ENCODE peak calls at places on chromosomes 12 and 14, in four cellular contexts. G, K, O and C are unnamed samples.

GRCh38 chr12:503111-503761 is 43.5 kb downstream of the B4GALNT3 start:
- DNase-seq in G (no peak), K (no peak), O (peak; percentile 8), C (peak; percentile 95)

GRCh38 chr14:53880761-53881160 is 75.9 kb downstream of the BMP4 start:
- DNase-seq in G (no peak), O (no peak), K (no peak), C (no peak)

GRCh38 chr14:96574171-96574632 is 72.0 kb downstream of the PAPOLA start:
- DNase-seq in K (no peak), O (no peak), G (no peak), C (no peak)

GRCh38 chr12:116863275-116863767 is 17.9 kb downstream of the HRK start:
- DNase-seq in K (no peak), O (peak; percentile 51), G (no peak), C (no peak)

GRCh38 chr12:989751-990278 is 1.2 kb upstream of the ERC1 start:
- DNase-seq in O (peak; percentile 81), G (peak; percentile 21), K (no peak), C (peak; percentile 55)

GRCh38 chr12:101257357-101257756 is 22.5 kb upstream of the UTP20 start:
- DNase-seq in K (no peak), O (no peak), G (no peak), C (no peak)

GRCh38 chr12:1443421-1444141 is 150.8 kb downstream of the FBXL14 start:
- DNase-seq in K (no peak), O (peak; percentile 96), G (no peak), C (no peak)

GRCh38 chr14:25041898-25042297 is 8.0 kb downstream of the STXBP6 start:
- DNase-seq in K (no peak), G (no peak), O (peak; percentile 13), C (no peak)

GRCh38 chr14:101521306-101521935 is 39.9 kb upstream of the DIO3 start:
- DNase-seq in G (no peak), O (peak; percentile 11), K (no peak), C (no peak)

GRCh38 chr12:34403706-34404376 is 381.5 kb downstream of the ALG10 start:
- DNase-seq in O (no peak), G (no peak), K (peak; percentile 3), C (no peak)

GRCh38 chr14:100881211-100882025 is 22.1 kb downstream of the RTL1 start:
- DNase-seq in K (no peak), O (no peak), G (no peak), C (no peak)

GRCh38 chr14:32693114-32693513 is 245.6 kb upstream of the NPAS3 start:
- DNase-seq in G (no peak), O (peak; percentile 96), K (no peak), C (no peak)

GRCh38 chr12:22353615-22354325 is 19.3 kb upstream of the ST8SIA1 start:
- DNase-seq in O (no peak), G (no peak), K (no peak), C (no peak)

GRCh38 chr14:75247286-75247922 is 31.2 kb upstream of the FOS start:
- DNase-seq in O (no peak), K (no peak), G (no peak), C (no peak)

GRCh38 chr14:51547260-51547659 is 104.5 kb upstream of the FRMD6 start:
- DNase-seq in K (no peak), O (peak; percentile 100), G (no peak), C (no peak)

GRCh38 chr14:97380539-97380941 is 583.4 kb downstream of the VRK1 start:
- DNase-seq in K (no peak), G (no peak), O (no peak), C (no peak)

GRCh38 chr12:19946549-19946948 is 421.8 kb upstream of the PDE3A start:
- DNase-seq in G (no peak), O (peak; percentile 99), K (no peak), C (no peak)

DNA sequence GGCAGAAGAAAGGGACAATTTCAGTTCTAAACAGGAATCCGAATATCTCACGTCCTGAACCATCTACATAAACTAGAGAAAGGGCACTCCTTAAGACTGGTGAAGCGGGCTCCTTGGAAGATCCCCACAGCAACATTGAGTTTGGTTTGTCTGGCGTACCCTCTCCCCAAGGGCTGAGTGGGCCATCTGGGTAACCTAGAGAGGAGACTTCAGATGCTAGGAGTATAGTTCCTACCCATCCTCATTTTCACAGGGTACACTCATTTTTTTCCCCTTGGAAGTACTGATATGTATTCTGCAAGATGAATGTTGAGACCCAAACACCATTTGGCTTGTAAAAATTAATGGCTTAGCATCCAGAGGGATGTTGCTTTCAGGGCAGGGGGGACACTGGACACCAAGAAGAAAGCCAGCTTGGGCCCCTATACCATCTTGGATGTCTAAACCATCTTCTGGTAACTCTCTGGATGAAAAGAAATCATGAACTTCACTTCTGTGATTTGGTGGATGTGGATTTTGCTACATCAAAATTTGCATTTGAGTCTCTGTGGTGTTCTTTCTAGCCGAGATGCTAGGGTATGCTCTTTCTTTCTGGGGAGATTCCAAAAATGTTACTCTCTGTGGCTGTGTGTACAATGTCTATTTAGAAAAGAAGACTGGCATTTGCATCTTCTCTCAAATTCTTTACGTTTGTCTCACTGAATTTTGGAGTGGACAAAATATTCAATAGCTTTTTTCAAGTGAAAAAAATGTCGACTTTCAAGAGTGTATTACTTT is 97.7 kb downstream of the ETV6 start:
- DNase-seq in G (no peak), O (no peak), K (no peak), C (no peak)
- H3K4me1 ChIP-seq in G (peaks cover 8% of the 10 kb centered on the region), O (peaks cover 2% of the 10 kb centered on the region), K (peaks cover 21% of the 10 kb centered on the region), C (no peaks in the 10 kb centered on the region)

GRCh38 chr14:36662543-36663403 is 1.1 kb downstream of the PAX9 start:
- DNase-seq in G (no peak), O (no peak), K (no peak), C (no peak)

GRCh38 chr14:36665887-36666415 is 4.3 kb downstream of the PAX9 start:
- DNase-seq in K (no peak), O (no peak), G (no peak), C (no peak)

GRCh38 chr14:36663404-36664321 is 2.0 kb downstream of the PAX9 start:
- DNase-seq in G (no peak), K (no peak), O (peak; percentile 21), C (no peak)

GRCh38 chr14:36666416-36667206 is 5.0 kb downstream of the PAX9 start:
- DNase-seq in O (no peak), K (no peak), G (no peak), C (no peak)

DNA sequence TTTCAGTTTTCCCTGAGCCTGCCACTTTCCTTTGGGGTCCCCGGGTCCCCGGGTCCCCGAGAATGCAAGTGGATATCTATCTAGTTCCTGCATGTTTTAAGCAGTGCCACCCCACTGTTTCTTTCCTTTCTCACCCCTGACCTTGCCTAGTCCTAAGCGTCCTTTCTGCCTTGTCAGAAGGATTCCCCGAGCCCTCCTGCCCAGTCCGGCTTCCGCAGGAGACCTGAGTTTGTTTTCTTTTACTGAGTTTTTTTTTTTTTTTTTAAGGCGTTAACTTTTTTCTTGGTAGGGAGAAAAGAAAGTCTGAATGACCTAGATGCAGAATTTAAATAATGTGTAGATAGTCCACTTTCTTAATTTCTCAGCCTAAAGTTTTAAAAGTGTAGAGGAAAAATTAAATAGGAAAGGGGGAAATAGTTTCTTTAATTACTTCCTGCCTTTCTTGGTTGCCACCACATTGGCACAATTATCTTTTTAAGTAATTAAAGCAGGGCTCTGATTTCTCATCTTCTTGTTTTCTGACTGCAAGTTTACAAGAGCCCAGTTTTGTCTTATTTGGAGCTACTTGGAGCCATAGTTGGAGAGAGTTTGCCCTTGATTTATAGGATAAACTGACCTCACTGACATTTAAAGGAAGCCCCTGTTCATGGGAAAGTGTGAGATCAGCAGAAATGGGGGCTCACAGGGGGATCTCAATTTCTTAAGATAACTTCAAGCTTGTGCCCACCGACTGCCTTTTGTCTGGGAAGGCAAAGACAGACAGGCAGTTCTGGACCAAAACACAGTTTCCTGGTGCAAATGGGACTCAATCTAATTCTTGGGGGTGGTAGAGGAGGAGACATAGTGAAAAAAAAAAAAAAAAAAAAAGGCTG is 2.9 kb downstream of the PAX9 start:
- DNase-seq in G (no peak), K (no peak), O (no peak), C (no peak)
- H3K4me1 ChIP-seq in G (peaks cover 17% of the 10 kb centered on the region), K (peaks cover 53% of the 10 kb centered on the region), O (no peaks in the 10 kb centered on the region), C (peaks cover 5% of the 10 kb centered on the region)

GRCh38 chr12:124914392-124915248 is at the start of gene UBC:
- DNase-seq in G (peak; percentile 94), K (peak; percentile 90), O (peak; percentile 93), C (peak; percentile 93)
- H3K4me1 ChIP-seq in G (peaks cover 19% of the 10 kb centered on the region), K (peaks cover 87% of the 10 kb centered on the region), O (peaks cover 18% of the 10 kb centered on the region), C (peaks cover 46% of the 10 kb centered on the region)

DNA sequence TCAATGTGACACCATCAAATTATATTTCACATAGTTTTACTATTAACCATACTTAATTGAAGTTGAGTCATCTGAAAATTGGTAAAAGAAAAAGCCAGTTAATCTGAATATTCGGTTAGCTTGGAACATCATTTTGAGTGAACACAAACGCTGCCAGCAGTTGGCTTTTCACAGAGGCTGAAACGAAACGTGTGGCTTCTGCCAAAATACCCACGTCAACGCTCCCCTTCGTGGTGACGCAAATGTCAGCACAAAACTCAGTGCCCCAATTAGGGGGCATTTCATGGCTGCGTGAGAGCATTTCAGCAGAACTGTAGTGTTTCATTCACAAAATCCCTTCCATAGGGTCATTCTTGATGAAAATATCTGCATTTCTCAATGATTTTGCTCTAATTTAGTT is 420.3 kb downstream of the TMEM132D start:
- DNase-seq in G (no peak), O (no peak), K (no peak), C (no peak)
- H3K4me1 ChIP-seq in G (no peaks in the 10 kb centered on the region), O (no peaks in the 10 kb centered on the region), K (no peaks in the 10 kb centered on the region), C (no peaks in the 10 kb centered on the region)

DNA sequence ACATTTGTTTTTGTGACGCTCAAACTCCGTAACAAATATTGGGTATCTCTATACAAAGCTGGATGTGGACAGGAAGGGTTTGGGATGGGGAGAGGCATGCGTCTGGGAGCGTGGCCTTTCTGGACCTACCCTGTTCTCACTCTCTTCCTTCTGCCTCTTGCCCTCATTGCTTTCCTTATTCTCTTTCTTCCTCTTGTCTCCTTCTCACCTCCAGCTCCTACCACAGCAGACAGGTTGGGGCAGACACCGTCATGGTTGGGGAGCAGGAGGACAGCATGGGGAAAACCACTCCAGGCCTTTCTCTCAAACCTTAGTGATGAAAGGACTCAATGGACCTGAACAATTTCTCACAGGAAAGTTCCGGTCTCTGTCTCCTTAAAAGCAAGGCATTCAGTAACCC is 465.3 kb downstream of the RAD51B start:
- DNase-seq in G (no peak), O (no peak), K (no peak), C (no peak)
- H3K4me1 ChIP-seq in G (peaks cover 16% of the 10 kb centered on the region), O (no peaks in the 10 kb centered on the region), K (peaks cover 29% of the 10 kb centered on the region), C (peaks cover 6% of the 10 kb centered on the region)

GRCh38 chr14:73759714-73760597 is 45.8 kb upstream of the PNMA1 start:
- DNase-seq in K (peak; percentile 97), O (peak; percentile 98), G (peak; percentile 88), C (peak; percentile 98)
- H3K4me1 ChIP-seq in K (peaks cover 93% of the 10 kb centered on the region), O (peaks cover 50% of the 10 kb centered on the region), G (peaks cover 23% of the 10 kb centered on the region), C (peaks cover 55% of the 10 kb centered on the region)

GRCh38 chr14:55126932-55127490 is 2.0 kb upstream of the LGALS3 start:
- DNase-seq in K (no peak), O (no peak), G (no peak), C (peak; percentile 46)

GRCh38 chr14:55127491-55127951 is 1.5 kb upstream of the LGALS3 start:
- DNase-seq in K (no peak), O (peak; percentile 83), G (no peak), C (peak; percentile 78)

GRCh38 chr14:55126089-55126488 is 3.0 kb upstream of the LGALS3 start:
- DNase-seq in K (no peak), G (no peak), O (no peak), C (no peak)

GRCh38 chr14:55124774-55125372 is 4.2 kb upstream of the LGALS3 start:
- DNase-seq in K (no peak), O (no peak), G (no peak), C (no peak)

GRCh38 chr14:55125403-55125802 is 3.6 kb upstream of the LGALS3 start:
- DNase-seq in K (no peak), O (no peak), G (no peak), C (no peak)
- H3K4me1 ChIP-seq in K (peaks cover 96% of the 10 kb centered on the region), O (peaks cover 18% of the 10 kb centered on the region), G (peaks cover 16% of the 10 kb centered on the region), C (peaks cover 81% of the 10 kb centered on the region)